ENCODE peak calls at places on chromosomes 7 and 10, in ten cellular contexts. Z, D, L, G, C, W, F, U, K and H are unnamed samples.

GRCh38 chr10:20059084-20059835 is 243.0 kb downstream of the PLXDC2 start:
- DNase-seq in Z (no peak), D (no peak), L (no peak), G (no peak), C (peak), W (no peak), F (peak), U (no peak), K (no peak), H (no peak)

GRCh38 chr10:6191147-6191546 is 11.6 kb upstream of the PFKFB3 start:
- DNase-seq in Z (no peak), D (no peak), L (no peak), G (no peak), C (no peak), W (no peak), F (no peak), U (no peak), K (no peak), H (no peak)

GRCh38 chr7:95794917-95795515 is 22.7 kb downstream of the DYNC1I1 start:
- DNase-seq in Z (no peak), D (peak), L (no peak), G (peak), C (peak), W (no peak), F (no peak), U (peak), K (no peak), H (no peak)

GRCh38 chr7:25369794-25370193 is 141.5 kb upstream of the NPVF start:
- DNase-seq in Z (no peak), D (no peak), L (no peak), G (no peak), C (no peak), W (no peak), F (no peak), U (no peak), K (peak), H (no peak)

GRCh38 chr7:32070406-32071360 is at the start of gene PDE1C:
- DNase-seq in Z (no peak), D (no peak), L (no peak), G (peak), C (no peak), W (no peak), F (no peak), U (peak), K (no peak), H (peak)

GRCh38 chr10:77846718-77847311 is 79.7 kb downstream of the DLG5 start:
- DNase-seq in Z (no peak), D (peak), L (peak), G (peak), C (peak), W (peak), F (peak), U (peak), K (peak), H (peak)

GRCh38 chr10:72846225-72846624 is 47.3 kb upstream of the OIT3 start:
- DNase-seq in Z (peak), D (peak), L (no peak), G (no peak), C (peak), W (no peak), F (no peak), U (peak), K (no peak), H (no peak)

GRCh38 chr7:2199528-2199927 is 33.2 kb downstream of the MAD1L1 start:
- DNase-seq in Z (no peak), D (no peak), L (no peak), G (peak), C (no peak), W (no peak), F (no peak), U (no peak), K (no peak), H (no peak)

GRCh38 chr10:131954356-131954965 is 27.3 kb downstream of the BNIP3 start:
- DNase-seq in Z (no peak), D (no peak), L (no peak), G (no peak), C (no peak), W (no peak), F (peak), U (no peak), K (no peak), H (no peak)

GRCh38 chr7:131026297-131027003 is 292.4 kb upstream of the KLF14 start:
- DNase-seq in Z (peak), D (peak), L (peak), G (no peak), C (peak), W (no peak), F (no peak), U (peak), K (no peak), H (no peak)

GRCh38 chr10:11325817-11326216 is 285.6 kb downstream of the USP6NL start:
- DNase-seq in Z (no peak), D (peak), L (no peak), G (no peak), C (peak), W (no peak), F (no peak), U (peak), K (no peak), H (no peak)

GRCh38 chr10:48430402-48430993 is 124.0 kb downstream of the MAPK8 start:
- DNase-seq in Z (no peak), D (no peak), L (no peak), G (no peak), C (no peak), W (no peak), F (no peak), U (no peak), K (no peak), H (no peak)

GRCh38 chr7:22667562-22668239 is 59.3 kb upstream of the IL6 start:
- DNase-seq in Z (no peak), D (peak), L (no peak), G (peak), C (peak), W (no peak), F (no peak), U (peak), K (no peak), H (no peak)

GRCh38 chr10:31032515-31033132 is 959 bp upstream of the ZNF438 start:
- DNase-seq in Z (no peak), D (no peak), L (no peak), G (no peak), C (no peak), W (no peak), F (peak), U (no peak), K (peak), H (no peak)

GRCh38 chr10:35135861-35136260 is 9.2 kb downstream of the CREM start:
- DNase-seq in Z (no peak), D (no peak), L (no peak), G (no peak), C (no peak), W (no peak), F (no peak), U (peak), K (no peak), H (no peak)

GRCh38 chr7:107091306-107091705 is 46.8 kb downstream of the PRKAR2B start:
- DNase-seq in Z (no peak), D (no peak), L (no peak), G (no peak), C (no peak), W (no peak), F (no peak), U (no peak), K (no peak), H (no peak)

GRCh38 chr7:152706465-152706864 is 30.5 kb upstream of the XRCC2 start:
- DNase-seq in Z (no peak), D (no peak), L (no peak), G (no peak), C (no peak), W (no peak), F (no peak), U (no peak), K (no peak), H (no peak)

GRCh38 chr10:119679480-119679829 is 28.3 kb downstream of the BAG3 start:
- DNase-seq in Z (no peak), D (no peak), L (no peak), G (no peak), C (no peak), W (no peak), F (no peak), U (no peak), K (no peak), H (no peak)

GRCh38 chr10:775245-776075 is 86.0 kb upstream of the DIP2C start:
- DNase-seq in Z (no peak), D (no peak), L (no peak), G (no peak), C (no peak), W (no peak), F (peak), U (peak), K (peak), H (no peak)

GRCh38 chr7:112272921-112273561 is 66.5 kb downstream of the ZNF277 start:
- DNase-seq in Z (no peak), D (no peak), L (no peak), G (no peak), C (no peak), W (no peak), F (peak), U (peak), K (no peak), H (no peak)

GRCh38 chr10:3786295-3786981 is 1.4 kb upstream of the KLF6 start:
- DNase-seq in Z (no peak), D (no peak), L (no peak), G (peak), C (peak), W (no peak), F (peak), U (peak), K (peak), H (no peak)

GRCh38 chr10:112262556-112262955 is 20.6 kb upstream of the TECTB start:
- DNase-seq in Z (no peak), D (peak), L (no peak), G (no peak), C (no peak), W (no peak), F (no peak), U (peak), K (no peak), H (no peak)

GRCh38 chr7:115654384-115655181 is 376.0 kb downstream of the TFEC start:
- DNase-seq in Z (no peak), D (no peak), L (no peak), G (no peak), C (no peak), W (no peak), F (no peak), U (peak), K (no peak), H (no peak)

GRCh38 chr10:60932756-60933155 is 11.2 kb downstream of the RHOBTB1 start:
- DNase-seq in Z (no peak), D (no peak), L (no peak), G (no peak), C (no peak), W (no peak), F (no peak), U (no peak), K (no peak), H (no peak)

GRCh38 chr10:61664985-61665384 is 2.3 kb downstream of the CABCOCO1 start:
- DNase-seq in Z (no peak), D (no peak), L (no peak), G (no peak), C (no peak), W (no peak), F (no peak), U (no peak), K (no peak), H (no peak)

DNA sequence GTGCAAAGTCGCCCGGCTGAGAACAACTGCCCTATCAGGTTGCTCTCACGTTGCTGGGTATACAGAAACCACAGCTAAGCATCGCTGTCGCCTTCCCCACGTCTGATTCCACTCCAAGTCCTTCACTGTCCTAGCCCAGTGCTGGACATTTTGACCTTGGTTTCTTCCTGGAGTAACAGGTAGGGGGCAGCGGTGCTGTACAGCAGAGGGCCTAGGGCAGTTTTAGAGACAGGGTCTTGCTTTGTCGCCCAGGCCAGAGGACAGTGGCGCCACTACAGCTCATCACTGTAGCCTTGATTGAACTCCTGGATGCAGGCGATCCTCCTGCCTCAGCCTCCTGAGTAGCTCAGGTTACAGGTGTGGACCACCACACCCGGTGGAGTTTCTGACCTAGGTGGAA is 2.6 kb downstream of the CLDN15 start:
- DNase-seq in Z (no peak), D (peak), L (no peak), G (peak), C (no peak), W (no peak), F (no peak), U (no peak), K (no peak), H (no peak)
- TF ChIP-seq CTCF in Z (peak), D (peak), L (peak), G (peak), C (peak), W (no peak), F (no peak), U (peak), K (no peak), H (peak)

GRCh38 chr7:124106575-124106974 is 73.7 kb upstream of the TMEM229A start:
- DNase-seq in Z (no peak), D (no peak), L (no peak), G (no peak), C (peak), W (no peak), F (no peak), U (no peak), K (no peak), H (no peak)

GRCh38 chr7:124100190-124100589 is 67.3 kb upstream of the TMEM229A start:
- DNase-seq in Z (no peak), D (no peak), L (no peak), G (no peak), C (no peak), W (no peak), F (no peak), U (no peak), K (no peak), H (no peak)

DNA sequence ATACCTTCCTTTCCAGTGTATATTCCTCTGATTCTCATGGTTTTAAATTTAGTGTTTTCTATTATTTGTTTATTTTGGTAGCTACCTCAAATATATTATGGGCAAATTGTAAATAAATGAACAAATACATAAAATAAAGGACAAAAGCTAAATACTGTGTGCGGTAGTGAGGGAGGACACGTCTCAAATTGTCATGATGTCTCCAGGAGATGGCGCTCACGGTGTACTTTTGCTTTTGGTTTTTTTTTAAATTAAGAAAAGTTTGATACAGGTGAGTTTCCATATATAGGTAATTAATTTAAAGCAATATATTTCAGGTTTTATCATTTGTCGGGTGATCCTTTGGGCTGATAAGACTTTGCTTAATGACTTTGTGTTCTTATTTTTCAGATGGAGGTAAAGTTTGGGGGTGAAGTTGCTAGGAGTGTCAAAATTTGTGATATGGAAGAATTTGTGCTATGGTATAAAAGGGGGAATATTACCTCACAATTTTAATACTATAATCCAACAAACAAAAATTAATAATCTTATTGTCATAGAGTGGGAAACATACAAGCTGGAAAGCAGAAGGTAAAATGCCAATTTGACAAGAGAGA is 68.4 kb upstream of the TMEM229A start:
- DNase-seq in Z (no peak), D (peak), L (no peak), G (no peak), C (peak), W (no peak), F (no peak), U (no peak), K (no peak), H (no peak)
- TF ChIP-seq CTCF in Z (no peak), D (peak), L (peak), G (peak), C (peak), W (peak), F (no peak), U (no peak), K (no peak), H (peak)

GRCh38 chr10:101237080-101237817 is 8.0 kb upstream of the LBX1 start:
- DNase-seq in Z (no peak), D (peak), L (no peak), G (peak), C (no peak), W (no peak), F (no peak), U (no peak), K (no peak), H (no peak)

GRCh38 chr10:101237908-101238731 is 8.9 kb upstream of the LBX1 start:
- DNase-seq in Z (no peak), D (no peak), L (no peak), G (no peak), C (no peak), W (no peak), F (no peak), U (no peak), K (no peak), H (no peak)

GRCh38 chr10:101235766-101236165 is 6.5 kb upstream of the LBX1 start:
- DNase-seq in Z (no peak), D (no peak), L (no peak), G (no peak), C (no peak), W (no peak), F (no peak), U (no peak), K (no peak), H (no peak)

GRCh38 chr10:101236376-101237079 is 7.3 kb upstream of the LBX1 start:
- DNase-seq in Z (no peak), D (no peak), L (no peak), G (peak), C (no peak), W (no peak), F (no peak), U (no peak), K (no peak), H (no peak)

GRCh38 chr10:101238732-101239105 is 9.5 kb upstream of the LBX1 start:
- DNase-seq in Z (no peak), D (no peak), L (no peak), G (no peak), C (no peak), W (no peak), F (no peak), U (no peak), K (no peak), H (no peak)
- TF ChIP-seq CTCF in Z (no peak), D (peak), L (peak), G (peak), C (peak), W (peak), F (peak), U (peak), K (no peak), H (peak)

GRCh38 chr10:100882681-100883321 is 30.0 kb upstream of the SLF2 start:
- DNase-seq in Z (peak), D (peak), L (no peak), G (no peak), C (no peak), W (no peak), F (no peak), U (peak), K (no peak), H (no peak)
- TF ChIP-seq CTCF in Z (no peak), D (no peak), L (no peak), G (no peak), C (no peak), W (no peak), F (no peak), U (no peak), K (no peak), H (no peak)

GRCh38 chr7:87506243-87507180 is 31.0 kb upstream of the ABCB4 start:
- DNase-seq in Z (no peak), D (peak), L (no peak), G (no peak), C (peak), W (no peak), F (no peak), U (peak), K (no peak), H (no peak)
- TF ChIP-seq CTCF in Z (peak), D (peak), L (peak), G (peak), C (peak), W (peak), F (peak), U (peak), K (no peak), H (peak)

GRCh38 chr7:15556706-15557105 is 5.1 kb downstream of the AGMO start:
- DNase-seq in Z (no peak), D (no peak), L (no peak), G (no peak), C (no peak), W (no peak), F (no peak), U (no peak), K (no peak), H (no peak)

GRCh38 chr7:15554744-15555143 is 7.1 kb downstream of the AGMO start:
- DNase-seq in Z (no peak), D (no peak), L (no peak), G (no peak), C (no peak), W (no peak), F (no peak), U (no peak), K (no peak), H (no peak)

GRCh38 chr7:15557186-15557585 is 4.6 kb downstream of the AGMO start:
- DNase-seq in Z (no peak), D (no peak), L (no peak), G (no peak), C (no peak), W (no peak), F (no peak), U (no peak), K (no peak), H (no peak)

GRCh38 chr7:15554081-15554480 is 7.7 kb downstream of the AGMO start:
- DNase-seq in Z (no peak), D (no peak), L (no peak), G (no peak), C (peak), W (no peak), F (no peak), U (peak), K (no peak), H (no peak)

GRCh38 chr7:15555385-15555859 is 6.4 kb downstream of the AGMO start:
- DNase-seq in Z (no peak), D (peak), L (no peak), G (no peak), C (peak), W (no peak), F (no peak), U (peak), K (no peak), H (no peak)
- TF ChIP-seq CTCF in Z (peak), D (peak), L (no peak), G (no peak), C (peak), W (no peak), F (no peak), U (peak), K (no peak), H (peak)

DNA sequence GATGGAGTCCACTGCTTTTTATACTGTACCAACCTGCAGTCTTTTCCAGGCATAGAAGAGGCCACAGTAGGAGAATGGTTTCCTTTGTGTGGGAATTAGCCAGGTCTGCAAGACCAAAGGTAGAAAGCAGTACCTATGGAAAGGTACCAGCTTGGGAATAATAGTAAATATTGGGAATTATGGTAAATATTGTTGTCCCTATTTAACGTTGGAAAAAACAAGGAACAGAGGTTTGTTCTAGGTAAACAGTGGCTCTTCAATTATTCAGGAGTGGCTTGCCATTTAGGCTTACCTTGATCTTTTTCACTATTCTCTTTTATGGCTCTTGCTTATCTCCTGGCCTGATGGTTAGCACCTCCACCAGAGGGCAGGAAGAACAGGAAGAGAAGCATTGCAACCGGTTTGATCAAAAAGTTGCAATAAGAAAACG is 43.9 kb upstream of the GSAP start:
- DNase-seq in Z (no peak), D (no peak), L (no peak), G (no peak), C (peak), W (no peak), F (no peak), U (no peak), K (no peak), H (no peak)
- TF ChIP-seq CTCF in Z (no peak), D (no peak), L (peak), G (peak), C (peak), W (no peak), F (peak), U (no peak), K (no peak), H (no peak)